ENCODE peak calls at places on chromosomes 16 and 17, in four cellular contexts. K is GM13976, T is chondrocyte, C is AG09309. P is an unnamed sample.

GRCh38 chr17:37826497-37827115 is 81.7 kb upstream of the HNF1B start:
- DNase-seq in T (no peak), K (no peak), C (no peak), P (no peak)

GRCh38 chr17:6381052-6381451 is 53.9 kb downstream of the AIPL1 start:
- DNase-seq in T (no peak), K (no peak), C (no peak), P (no peak)

GRCh38 chr16:58628845-58629680 is 563 bp downstream of the CNOT1 start:
- DNase-seq in K (peak), C (no peak), T (peak), P (no peak)

GRCh38 chr17:2737693-2738092 is 11.8 kb downstream of the CCDC92B start:
- DNase-seq in C (no peak), K (no peak), T (no peak), P (no peak)

GRCh38 chr17:64270885-64271284 is 7.8 kb upstream of the TEX2 start:
- DNase-seq in C (no peak), T (no peak), K (peak), P (no peak)

GRCh38 chr17:49404906-49405305 is 9.8 kb downstream of the PHB1 start:
- DNase-seq in K (no peak), T (no peak), C (no peak), P (no peak)

GRCh38 chr17:27456681-27457404 is 595 bp downstream of the KSR1 start:
- DNase-seq in T (no peak), C (no peak), K (no peak), P (no peak)

GRCh38 chr16:59593256-59593655 is 859.1 kb upstream of the GOT2 start:
- DNase-seq in C (peak), K (no peak), T (no peak), P (no peak)

GRCh38 chr16:24745791-24746190 is 16.3 kb downstream of the TNRC6A start:
- DNase-seq in C (no peak), T (no peak), K (no peak), P (no peak)

GRCh38 chr17:79144090-79144610 is 69.5 kb downstream of the ENGASE start:
- DNase-seq in C (no peak), T (no peak), K (no peak), P (no peak)

GRCh38 chr17:48631693-48632578 is 5.8 kb upstream of the HOXB9 start:
- DNase-seq in T (no peak), C (no peak), K (peak), P (no peak)

GRCh38 chr17:83062011-83062817 is 17.2 kb upstream of the METRNL start:
- DNase-seq in T (no peak), K (no peak), C (no peak), P (no peak)

GRCh38 chr16:69143116-69143515 is 10.7 kb downstream of the UTP4 start:
- DNase-seq in K (no peak), C (no peak), T (no peak), P (peak)

GRCh38 chr16:29745126-29745852 is 501 bp downstream of the C16orf54 start:
- DNase-seq in T (no peak), C (no peak), K (peak), P (no peak)

GRCh38 chr16:18958621-18959578 is 24.8 kb upstream of the TMC7 start:
- DNase-seq in K (no peak), C (no peak), T (no peak), P (no peak)

GRCh38 chr16:55035956-55036355 is 105.3 kb downstream of the IRX5 start:
- DNase-seq in C (peak), T (no peak), K (no peak), P (no peak)

GRCh38 chr16:1940273-1941161 is 2.5 kb downstream of the MSRB1 start:
- DNase-seq in C (no peak), K (no peak), T (no peak), P (no peak)

GRCh38 chr16:66996983-66997358 is 8.6 kb downstream of the CES4A start:
- DNase-seq in C (no peak), K (no peak), T (no peak), P (no peak)

GRCh38 chr17:65183736-65184135 is 46.6 kb downstream of the RGS9 start:
- DNase-seq in K (no peak), T (no peak), C (no peak), P (no peak)

GRCh38 chr17:70225272-70225671 is 55.9 kb downstream of the KCNJ2 start:
- DNase-seq in T (no peak), C (no peak), K (no peak), P (no peak)

GRCh38 chr17:69761767-69762321 is 313.2 kb upstream of the KCNJ16 start:
- DNase-seq in C (peak), T (no peak), K (no peak), P (peak)

GRCh38 chr17:61579961-61580360 is 11.1 kb downstream of the NACA2 start:
- DNase-seq in T (no peak), K (no peak), C (no peak), P (no peak)

GRCh38 chr17:47218896-47219430 is 9.8 kb downstream of the MYL4 start:
- DNase-seq in C (no peak), K (no peak), T (no peak), P (no peak)

GRCh38 chr16:23629516-23629915 is 11.6 kb downstream of the PALB2 start:
- DNase-seq in T (no peak), K (no peak), C (no peak), P (no peak)

GRCh38 chr17:76250141-76250540 is 9.8 kb upstream of the RNF157 start:
- DNase-seq in T (peak), C (no peak), K (no peak), P (no peak)

GRCh38 chr17:82230627-82231311 is 1.9 kb downstream of the SLC16A3 start:
- DNase-seq in K (peak), T (no peak), C (peak), P (no peak)

GRCh38 chr16:56247808-56248207 is 56.5 kb downstream of the GNAO1 start:
- DNase-seq in C (no peak), K (no peak), T (no peak), P (no peak)

GRCh38 chr16:30740364-30741251 is 7.6 kb upstream of the PHKG2 start:
- DNase-seq in K (no peak), C (peak), T (no peak), P (peak)

GRCh38 chr17:41777579-41778188 is 8.8 kb downstream of the JUP start:
- DNase-seq in K (no peak), C (peak), T (no peak), P (peak)

GRCh38 chr17:63035271-63035670 is 69.2 kb downstream of the TANC2 start:
- DNase-seq in T (no peak), K (no peak), C (peak), P (no peak)

GRCh38 chr17:2060681-2061440 is 6.0 kb downstream of the HIC1 start:
- DNase-seq in K (peak), C (no peak), T (no peak), P (no peak)

GRCh38 chr16:11396241-11397048 is 51.2 kb downstream of the RMI2 start:
- DNase-seq in K (peak), T (peak), C (no peak), P (no peak)

GRCh38 chr16:11394593-11394960 is 49.3 kb downstream of the RMI2 start:
- DNase-seq in C (no peak), K (no peak), T (peak), P (no peak)

GRCh38 chr16:11395949-11396240 is 50.6 kb downstream of the RMI2 start:
- DNase-seq in C (no peak), K (no peak), T (no peak), P (no peak)

GRCh38 chr16:11393861-11394592 is 48.8 kb downstream of the RMI2 start:
- DNase-seq in K (no peak), T (peak), C (no peak), P (no peak)

DNA sequence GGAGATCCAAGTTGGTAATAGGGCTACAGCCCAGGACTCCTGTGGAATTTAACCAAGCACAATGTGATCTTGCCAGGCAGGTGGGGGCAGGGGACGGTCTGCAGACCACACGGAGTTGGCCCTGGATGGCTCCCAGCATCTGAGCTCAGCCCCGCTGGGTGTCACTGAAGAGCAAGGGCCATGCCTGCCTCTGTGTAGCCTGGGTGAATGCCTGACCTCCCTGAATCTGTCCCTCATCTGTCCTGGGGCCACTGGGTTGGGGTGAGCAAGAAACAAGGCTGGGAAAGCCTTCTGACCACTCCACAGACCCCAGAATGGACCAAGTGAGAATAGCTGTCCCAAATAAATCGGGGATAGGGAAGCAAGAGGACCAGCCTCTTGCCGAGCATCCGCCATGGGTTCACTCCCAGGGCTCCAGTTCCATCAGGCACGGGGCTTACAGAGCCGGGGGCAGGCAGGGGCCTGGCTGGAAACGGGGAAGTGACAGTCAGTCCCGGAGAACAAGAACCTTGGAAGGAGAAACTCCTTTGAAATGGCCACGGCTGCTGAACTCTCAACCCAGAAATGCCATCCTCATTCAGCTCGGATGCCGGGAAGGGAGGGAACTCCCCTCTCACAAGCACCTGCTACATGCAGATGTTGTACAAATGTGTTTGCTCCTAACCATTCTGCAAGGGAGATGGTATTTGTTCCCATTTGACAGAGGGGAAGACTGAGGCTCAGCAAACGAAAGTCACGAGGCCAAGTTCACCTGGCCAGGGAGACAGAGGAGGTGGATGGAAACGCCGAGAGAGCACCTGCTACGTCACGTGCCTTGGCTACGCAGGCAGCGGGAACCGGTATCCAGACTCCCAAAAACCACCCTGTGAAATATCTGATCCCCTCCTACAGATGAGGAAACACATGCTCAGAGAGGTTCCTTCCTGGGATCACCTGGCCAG is 50.0 kb downstream of the RMI2 start:
- DNase-seq in C (no peak), K (no peak), T (peak), P (no peak)
- TF ChIP-seq CTCF in C (no peak), K (no peak), T (no peak), P (peak)

DNA sequence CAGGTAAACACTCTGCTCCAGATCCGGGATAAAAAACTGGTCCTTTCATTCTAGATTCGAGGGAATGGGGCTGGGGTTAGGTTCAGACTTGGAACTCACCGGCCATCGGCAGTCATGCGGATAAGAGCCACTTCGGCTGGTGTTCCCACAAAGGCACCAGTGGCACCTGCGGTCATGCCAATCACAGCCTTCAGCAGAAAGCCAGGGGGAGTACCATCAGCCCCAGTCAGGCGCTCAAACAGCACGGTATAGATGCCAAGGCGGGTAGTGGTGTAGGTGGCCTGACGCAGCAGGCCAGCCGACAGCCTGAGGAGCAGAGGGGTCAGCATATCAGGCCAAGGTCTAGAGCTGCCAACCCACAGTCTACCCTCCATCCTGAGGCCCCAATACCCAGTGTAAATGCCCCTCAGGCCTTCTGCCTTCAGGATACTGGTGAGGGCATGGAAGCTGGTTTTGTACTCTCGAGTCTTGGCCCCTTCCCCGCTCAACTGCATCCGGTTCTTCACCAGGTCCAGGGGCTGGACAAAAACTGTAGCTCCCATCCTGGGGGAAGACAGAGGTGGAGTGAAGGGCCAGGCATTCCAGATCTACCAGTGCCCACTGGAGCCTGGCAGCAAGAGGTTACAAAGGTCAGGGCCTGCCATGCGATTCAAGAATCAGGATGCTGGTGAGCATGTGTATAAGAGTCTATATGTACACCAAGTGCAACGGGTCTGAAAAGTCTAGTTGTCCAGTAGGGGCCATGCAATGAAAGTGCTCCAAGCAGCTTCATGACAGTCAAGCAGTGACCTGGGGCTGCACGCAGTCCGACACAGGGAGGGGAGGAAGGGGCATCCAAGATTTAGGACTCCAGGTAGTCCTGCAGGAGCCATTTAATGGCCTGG is 934 bp downstream of the SLC25A11 start:
- DNase-seq in T (no peak), K (no peak), C (no peak), P (no peak)
- TF ChIP-seq CTCF in T (no peak), K (no peak), C (no peak), P (no peak)

GRCh38 chr16:12066823-12067222 is 90.3 kb downstream of the SNX29 start:
- DNase-seq in K (no peak), C (no peak), T (peak), P (no peak)

GRCh38 chr16:12063435-12063834 is 86.9 kb downstream of the SNX29 start:
- DNase-seq in T (peak), C (no peak), K (no peak), P (no peak)

GRCh38 chr16:12065866-12066545 is 89.5 kb downstream of the SNX29 start:
- DNase-seq in T (peak), K (peak), C (no peak), P (no peak)

GRCh38 chr16:12064291-12064690 is 87.8 kb downstream of the SNX29 start:
- DNase-seq in C (no peak), K (peak), T (peak), P (no peak)

DNA sequence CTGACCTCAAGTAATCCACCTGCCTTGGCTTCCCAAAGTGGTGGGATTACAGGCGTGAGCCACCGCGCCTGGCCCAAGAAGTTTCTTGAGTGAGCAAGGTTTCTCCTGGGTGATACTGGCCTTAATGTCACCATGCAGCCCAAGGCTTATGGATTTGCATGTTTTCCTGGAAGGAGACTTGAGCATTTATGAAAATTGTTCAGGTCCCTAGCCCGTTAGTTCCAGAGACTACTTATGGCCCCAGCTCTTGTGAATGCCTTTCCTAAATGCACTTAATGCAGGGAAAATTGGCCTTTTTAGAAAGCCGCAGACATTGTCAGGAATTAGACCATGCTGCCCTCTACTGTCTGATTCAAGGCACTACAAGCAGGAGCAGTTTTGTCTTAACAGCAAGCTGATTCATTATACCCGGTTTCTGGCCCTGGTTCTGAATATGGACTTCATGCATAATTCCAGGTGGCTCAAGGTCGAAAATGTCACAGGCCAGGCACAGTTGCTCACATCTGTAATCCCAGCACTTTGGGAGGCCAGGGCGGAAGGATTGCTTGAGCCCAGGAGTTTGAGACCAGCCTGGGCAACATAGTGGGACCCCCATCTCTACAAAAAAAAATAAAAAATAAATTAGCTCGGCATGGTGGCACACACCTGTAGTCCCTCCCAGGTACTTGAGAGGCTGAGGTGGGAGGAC is 91.3 kb downstream of the SNX29 start:
- DNase-seq in T (peak), K (peak), C (peak), P (no peak)
- TF ChIP-seq CTCF in T (peak), K (peak), C (peak), P (peak)

DNA sequence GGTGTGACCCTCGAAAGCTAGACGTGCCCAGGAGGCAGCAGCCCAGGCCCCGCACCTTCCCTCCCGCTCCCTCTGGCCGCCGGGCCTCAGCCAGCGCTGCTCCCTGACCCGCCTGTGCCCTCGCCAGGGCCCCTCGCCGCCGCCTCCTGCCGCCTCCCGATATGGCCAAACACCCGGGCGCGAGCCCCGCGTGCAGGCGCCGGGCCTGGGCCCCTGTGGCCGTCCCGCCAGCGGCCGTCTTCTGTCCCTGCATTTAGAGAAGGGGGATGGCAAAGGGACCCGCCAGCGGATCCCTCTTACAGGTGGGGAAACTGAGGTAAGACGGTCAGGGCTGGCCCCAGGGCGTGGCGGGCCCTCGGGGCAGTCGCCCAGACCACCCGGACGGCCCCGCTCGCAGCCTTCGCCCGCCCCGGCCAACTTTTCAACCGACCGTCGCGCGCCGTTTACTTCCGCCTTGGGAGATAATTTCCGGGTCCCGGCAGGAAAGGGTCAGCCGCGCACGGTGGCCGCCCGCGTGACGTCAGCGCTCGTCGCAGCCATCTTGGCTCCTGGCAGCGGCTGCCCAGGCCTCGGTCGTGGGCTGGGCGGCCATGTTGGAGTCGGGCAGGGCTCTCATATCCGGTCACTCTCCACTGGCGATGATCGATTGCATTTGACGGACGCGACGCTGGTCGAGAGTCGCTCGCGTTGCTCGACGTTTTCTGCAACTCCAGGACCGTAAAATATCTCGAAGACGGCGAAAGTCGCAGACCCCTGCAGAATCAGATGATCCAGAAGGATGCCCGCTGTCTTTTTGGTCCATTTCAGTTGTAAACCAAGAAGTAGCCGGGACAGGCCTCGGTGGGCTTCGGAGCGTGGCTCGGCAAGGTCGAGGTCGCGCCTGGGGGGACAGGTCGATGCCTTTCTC is 7.1 kb upstream of the GNG13 start:
- DNase-seq in C (peak), K (peak), T (no peak), P (peak)
- TF ChIP-seq CTCF in C (no peak), K (no peak), T (no peak), P (no peak)

GRCh38 chr17:8222630-8223355 is 12.4 kb upstream of the AURKB start:
- DNase-seq in T (peak), C (peak), K (peak), P (peak)

GRCh38 chr17:8221663-8222379 is 11.4 kb upstream of the AURKB start:
- DNase-seq in C (peak), K (peak), T (no peak), P (peak)

GRCh38 chr17:8222380-8222629 is 11.9 kb upstream of the AURKB start:
- DNase-seq in C (no peak), T (no peak), K (no peak), P (peak)

GRCh38 chr17:8223356-8224063 is 13.1 kb upstream of the AURKB start:
- DNase-seq in T (no peak), C (no peak), K (peak), P (no peak)

GRCh38 chr17:8220783-8221662 is 10.6 kb upstream of the AURKB start:
- DNase-seq in K (peak), C (peak), T (peak), P (peak)
- TF ChIP-seq CTCF in K (no peak), C (no peak), T (peak), P (no peak)

DNA sequence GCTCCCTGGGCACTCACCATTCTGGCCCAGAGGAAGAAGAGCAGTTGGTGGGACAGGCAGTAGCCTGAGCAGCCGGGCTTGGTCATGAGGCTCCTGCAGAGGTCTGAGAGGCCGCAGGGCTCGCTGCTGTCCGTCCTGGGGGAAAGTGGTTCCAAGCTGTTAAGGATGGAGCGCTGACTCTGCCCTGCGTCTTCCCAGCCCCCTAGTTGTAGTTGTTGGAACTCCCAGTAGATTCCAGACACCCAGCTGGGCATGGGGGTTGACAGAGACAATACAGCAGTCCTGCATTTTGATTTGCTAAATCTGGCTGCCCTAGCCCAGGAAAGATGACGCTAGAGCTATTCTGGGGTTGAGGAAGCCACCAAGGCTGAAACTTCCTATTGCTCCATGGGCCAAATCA is 7.3 kb downstream of the C16orf89 start:
- DNase-seq in C (no peak), T (peak), K (no peak), P (no peak)
- TF ChIP-seq CTCF in C (peak), T (peak), K (no peak), P (peak)

GRCh38 chr16:28202147-28202746 is 9.5 kb downstream of the XPO6 start:
- DNase-seq in T (no peak), K (peak), C (no peak), P (no peak)
- TF ChIP-seq CTCF in T (peak), K (peak), C (no peak), P (no peak)

P was measured in epithelial cell of proximal tubule.